ENCODE peak calls at places on chromosomes 4 and X, in six cellular contexts. H is Panc1, M is OCI-LY7, T is right atrium auricular region, D is PC-9, Y is cardiac fibroblast. Q is an unnamed sample.

GRCh38 chr4:55661398-55662056 is 25.4 kb upstream of the NMU start:
- DNase-seq in M (no peak), D (no peak), T (no peak), Y (no peak), H (no peak), Q (no peak)

GRCh38 chr4:175509320-175509719 is 302.7 kb downstream of the GPM6A start:
- DNase-seq in H (no peak), Y (no peak), T (no peak), M (peak), D (no peak), Q (no peak)

GRCh38 chr4:2836391-2836859 is 7.2 kb upstream of the ADD1 start:
- DNase-seq in T (no peak), Y (no peak), H (no peak), M (no peak), D (no peak), Q (peak)

GRCh38 chr4:156884183-156884582 is 87.4 kb downstream of the PDGFC start:
- DNase-seq in M (no peak), Y (no peak), D (no peak), T (no peak), H (no peak), Q (no peak)

GRCh38 chrX:87434618-87435017 is 83.0 kb upstream of the KLHL4 start:
- DNase-seq in Y (no peak), H (no peak), D (no peak), T (no peak), M (no peak), Q (no peak)

GRCh38 chrX:25597561-25597960 is 540.6 kb upstream of the MAGEB18 start:
- DNase-seq in H (no peak), Y (peak), M (no peak), D (no peak), T (no peak), Q (no peak)

GRCh38 chr4:14196141-14196540 is 568.6 kb upstream of the BOD1L1 start:
- DNase-seq in M (no peak), Y (peak), D (peak), H (no peak), T (no peak), Q (no peak)

GRCh38 chrX:141375011-141375730 is 132.9 kb upstream of the SPANXC start:
- DNase-seq in H (no peak), M (no peak), T (no peak), D (no peak), Y (peak), Q (no peak)

GRCh38 chrX:49754238-49754857 is 58.6 kb upstream of the PAGE1 start:
- DNase-seq in H (no peak), T (no peak), Y (peak), M (peak), D (peak), Q (no peak)

GRCh38 chrX:25198253-25198652 is 182.5 kb upstream of the ARX start:
- DNase-seq in H (no peak), Y (no peak), M (no peak), T (no peak), D (no peak), Q (no peak)

GRCh38 chr4:105057370-105058096 is 89.1 kb upstream of the TET2 start:
- DNase-seq in D (no peak), M (no peak), Y (peak), T (no peak), H (no peak), Q (no peak)

GRCh38 chr4:57499786-57500185 is 389.6 kb upstream of the IGFBP7 start:
- DNase-seq in H (no peak), D (no peak), T (no peak), Y (peak), M (no peak), Q (no peak)

GRCh38 chrX:121135488-121136207 is 88.2 kb downstream of the GLUD2 start:
- DNase-seq in Y (no peak), M (no peak), T (no peak), H (no peak), D (no peak), Q (no peak)

GRCh38 chr4:152970102-152970820 is 34.1 kb downstream of the FHDC1 start:
- DNase-seq in H (no peak), T (no peak), D (peak), Y (no peak), M (no peak), Q (peak)

GRCh38 chrX:133654801-133655200 is 239.5 kb upstream of the GPC4 start:
- DNase-seq in Y (peak), H (no peak), D (no peak), M (no peak), T (no peak), Q (no peak)

GRCh38 chrX:13427441-13428054 is 107.7 kb upstream of the ATXN3L start:
- DNase-seq in D (no peak), H (no peak), T (no peak), Y (no peak), M (no peak), Q (no peak)

GRCh38 chrX:131918839-131919238 is 104.3 kb upstream of the STK26 start:
- DNase-seq in H (no peak), T (no peak), D (no peak), Y (no peak), M (no peak), Q (no peak)

GRCh38 chr4:145938618-145939177 is at the start of gene ZNF827:
- DNase-seq in M (peak), H (no peak), D (peak), T (no peak), Y (peak), Q (peak)

GRCh38 chrX:154317391-154318000 is 21.9 kb downstream of the TKTL1 start:
- DNase-seq in T (no peak), H (no peak), D (no peak), M (peak), Y (peak), Q (peak)

GRCh38 chr4:107283587-107284559 is 247.8 kb upstream of the DKK2 start:
- DNase-seq in Y (peak), H (no peak), D (peak), M (no peak), T (no peak), Q (peak)

GRCh38 chrX:19906293-19906692 is 18.9 kb upstream of the SH3KBP1 start:
- DNase-seq in D (no peak), M (no peak), T (no peak), H (no peak), Y (no peak), Q (no peak)

GRCh38 chrX:136528645-136529315 is 3.2 kb upstream of the VGLL1 start:
- DNase-seq in T (no peak), H (no peak), Y (no peak), D (peak), M (no peak), Q (no peak)

GRCh38 chr4:23789765-23790164 is 100.1 kb downstream of the PPARGC1A start:
- DNase-seq in Y (peak), H (no peak), M (no peak), T (peak), D (peak), Q (peak)

GRCh38 chr4:74714731-74715130 is 79.6 kb downstream of the BTC start:
- DNase-seq in M (no peak), Y (no peak), H (no peak), D (no peak), T (no peak), Q (no peak)

GRCh38 chr4:128284317-128284716 is 3.3 kb downstream of the PGRMC2 start:
- DNase-seq in T (no peak), H (no peak), D (no peak), Y (no peak), M (no peak), Q (no peak)

GRCh38 chr4:81607947-81608346 is 136.2 kb upstream of the RASGEF1B start:
- DNase-seq in D (no peak), Y (peak), T (no peak), H (no peak), M (no peak), Q (no peak)

DNA sequence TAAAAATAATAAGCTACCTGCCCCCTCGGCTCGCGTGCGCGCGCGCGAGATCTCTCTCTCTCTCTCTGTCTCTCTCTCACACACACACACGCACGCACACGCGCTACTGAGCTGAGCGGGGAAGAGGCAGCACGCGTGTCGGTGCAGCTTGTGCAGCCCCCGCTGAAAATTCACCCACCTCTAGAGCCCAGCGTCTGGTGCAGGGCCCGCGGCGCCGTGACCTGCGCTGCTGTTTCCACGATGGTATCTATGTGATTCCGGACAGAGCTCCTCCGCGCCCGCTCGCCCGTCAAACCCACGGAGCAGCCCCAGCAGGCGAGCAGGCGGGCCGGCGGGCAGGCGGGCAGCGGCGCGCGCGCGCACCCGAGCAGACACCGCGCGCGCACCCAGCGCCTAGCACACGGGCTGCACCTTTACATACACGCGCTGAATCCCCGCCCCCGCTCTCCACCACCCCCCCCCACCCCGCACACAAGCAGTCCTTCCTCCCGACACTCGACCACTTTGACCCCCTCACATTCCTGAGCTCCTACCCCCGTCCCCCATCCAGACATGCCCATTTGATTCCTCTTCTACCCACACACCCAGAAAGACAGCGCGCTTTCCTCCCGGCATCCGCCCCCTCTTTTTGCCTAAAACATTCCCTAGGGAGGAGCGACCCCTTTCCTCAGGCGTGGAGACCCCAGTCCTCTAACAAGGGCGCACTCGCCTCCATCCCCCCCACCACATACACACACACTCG is 1.0 kb downstream of the SLITRK4 start:
- DNase-seq in H (no peak), Y (no peak), T (no peak), M (no peak), D (no peak), Q (no peak)
- H3K4me3 ChIP-seq in H (no peak), Y (peak), T (peak), M (no peak), D (no peak), Q (no peak)

GRCh38 chr4:154390324-154390723 is 101.3 kb downstream of the DCHS2 start:
- DNase-seq in Y (no peak), H (no peak), D (no peak), T (no peak), M (no peak), Q (no peak)
- H3K4me3 ChIP-seq in Y (no peak), H (no peak), D (no peak), T (no peak), M (no peak), Q (no peak)

GRCh38 chrX:119755981-119756533 is 2.3 kb upstream of the SOWAHD start:
- DNase-seq in H (no peak), Y (no peak), D (no peak), M (peak), T (no peak), Q (peak)
- H3K4me3 ChIP-seq in H (no peak), Y (no peak), D (no peak), M (peak), T (no peak), Q (no peak)

GRCh38 chrX:39822133-39822748 is 275.5 kb downstream of the BCOR start:
- DNase-seq in H (no peak), T (no peak), D (no peak), M (no peak), Y (no peak), Q (peak)
- H3K4me3 ChIP-seq in H (no peak), T (no peak), D (no peak), M (no peak), Y (no peak), Q (no peak)

GRCh38 chr4:41212221-41213203 is 1.8 kb downstream of the APBB2 start:
- DNase-seq in Y (peak), M (peak), D (peak), T (no peak), H (peak), Q (peak)
- H3K4me3 ChIP-seq in Y (peak), M (peak), D (peak), T (peak), H (peak), Q (peak)

GRCh38 chrX:100410083-100410590 is at the start of gene PCDH19:
- DNase-seq in M (no peak), D (no peak), H (no peak), T (no peak), Y (peak), Q (peak)
- H3K4me3 ChIP-seq in M (no peak), D (no peak), H (peak), T (peak), Y (peak), Q (peak)